ENCODE peak calls at places on chromosomes 5 and 9, in ten cellular contexts. S, O, P, K, M, A, L, B, G and W are unnamed samples.

GRCh38 chr9:16207161-16207560 is 654.3 kb downstream of the CCDC171 start:
- DNase-seq in G (no peak), O (peak), P (peak), B (no peak), S (no peak), A (no peak), L (peak), M (no peak), K (no peak), W (no peak)

GRCh38 chr5:69030663-69031062 is 63.2 kb upstream of the SLC30A5 start:
- DNase-seq in K (no peak), A (no peak), B (no peak), S (no peak), G (no peak), L (no peak), P (peak), O (no peak), M (no peak), W (no peak)

GRCh38 chr9:13728121-13728520 is 448.6 kb upstream of the MPDZ start:
- DNase-seq in M (no peak), O (no peak), B (no peak), K (no peak), P (peak), A (no peak), L (no peak), S (no peak), G (no peak), W (no peak)

GRCh38 chr9:114317665-114318357 is 5.1 kb upstream of the ORM1 start:
- DNase-seq in B (peak), A (no peak), P (no peak), K (no peak), L (peak), M (no peak), S (no peak), O (peak), G (no peak), W (peak)

GRCh38 chr9:114207034-114207815 is 51.9 kb downstream of the COL27A1 start:
- DNase-seq in L (peak), O (no peak), B (no peak), M (no peak), P (no peak), G (no peak), S (no peak), K (no peak), A (no peak), W (peak)

GRCh38 chr5:154371687-154372086 is 74.1 kb upstream of the SAP30L start:
- DNase-seq in A (no peak), O (peak), K (peak), G (no peak), M (no peak), S (no peak), P (no peak), L (no peak), B (no peak), W (no peak)

GRCh38 chr9:27152398-27152715 is 43.3 kb downstream of the TEK start:
- DNase-seq in O (no peak), P (no peak), L (no peak), S (no peak), G (no peak), M (no peak), A (no peak), K (no peak), B (no peak), W (no peak)

GRCh38 chr9:34446468-34446891 is 11.9 kb downstream of the FAM219A start:
- DNase-seq in P (no peak), S (no peak), A (no peak), B (no peak), G (no peak), L (no peak), O (peak), K (no peak), M (no peak), W (no peak)